ENCODE peak calls at places on chromosome 19, in four cellular contexts. One of them, this sample, is unnamed.
A peak's percentile ranks its signal among the peaks of the same experiment; 100 is the strongest.

GRCh38 chr19:7618366-7618765 is 11.0 kb downstream of the XAB2 start:
- DNase-seq in pancreas: peak; percentile 76
- DNase-seq in astrocyte of the hippocampus: no peak
- DNase-seq in Right ventricle myocardium superior: no peak
- DNase-seq in this sample: no peak

GRCh38 chr19:50861025-50861424 is 6.3 kb downstream of the KLK3 start:
- DNase-seq in Right ventricle myocardium superior: no peak
- DNase-seq in astrocyte of the hippocampus: no peak
- DNase-seq in pancreas: no peak
- DNase-seq in this sample: no peak

GRCh38 chr19:17294051-17294891 is 9.0 kb downstream of the ABHD8 start:
- DNase-seq in Right ventricle myocardium superior: peak; percentile 58
- DNase-seq in pancreas: peak; percentile 61
- DNase-seq in astrocyte of the hippocampus: peak; percentile 29
- DNase-seq in this sample: no peak

GRCh38 chr19:56732974-56733373 is 61.4 kb upstream of the ZNF835 start:
- DNase-seq in pancreas: no peak
- DNase-seq in Right ventricle myocardium superior: no peak
- DNase-seq in astrocyte of the hippocampus: peak; percentile 10
- DNase-seq in this sample: no peak

GRCh38 chr19:19176950-19177349 is 6.9 kb upstream of the MEF2B start:
- DNase-seq in astrocyte of the hippocampus: no peak
- DNase-seq in Right ventricle myocardium superior: no peak
- DNase-seq in pancreas: no peak
- DNase-seq in this sample: no peak

GRCh38 chr19:34681478-34681877 is 4.0 kb downstream of the ZNF302 start:
- DNase-seq in pancreas: no peak
- DNase-seq in astrocyte of the hippocampus: no peak
- DNase-seq in Right ventricle myocardium superior: no peak
- DNase-seq in this sample: no peak

GRCh38 chr19:44585371-44586141 is 27.8 kb upstream of the IGSF23 start:
- DNase-seq in pancreas: no peak
- DNase-seq in astrocyte of the hippocampus: peak; percentile 35
- DNase-seq in Right ventricle myocardium superior: no peak
- DNase-seq in this sample: peak; percentile 22

GRCh38 chr19:16366433-16367268 is 42.0 kb downstream of the KLF2 start:
- DNase-seq in Right ventricle myocardium superior: peak; percentile 32
- DNase-seq in astrocyte of the hippocampus: no peak
- DNase-seq in pancreas: no peak
- DNase-seq in this sample: no peak

GRCh38 chr19:51311388-51312257 is at the start of gene IGLON5:
- DNase-seq in pancreas: no peak
- DNase-seq in astrocyte of the hippocampus: no peak
- DNase-seq in Right ventricle myocardium superior: no peak
- DNase-seq in this sample: no peak

GRCh38 chr19:3610745-3611717 is 4.4 kb upstream of the TBXA2R start:
- DNase-seq in astrocyte of the hippocampus: no peak
- DNase-seq in pancreas: no peak
- DNase-seq in Right ventricle myocardium superior: no peak
- DNase-seq in this sample: no peak

GRCh38 chr19:44943801-44944249 is 1.8 kb downstream of the APOC4 start:
- DNase-seq in astrocyte of the hippocampus: no peak
- DNase-seq in Right ventricle myocardium superior: peak; percentile 66
- DNase-seq in pancreas: no peak
- DNase-seq in this sample: no peak

GRCh38 chr19:2777952-2778683 is 5.0 kb downstream of the SGTA start:
- DNase-seq in Right ventricle myocardium superior: no peak
- DNase-seq in pancreas: no peak
- DNase-seq in astrocyte of the hippocampus: no peak
- DNase-seq in this sample: peak; percentile 51

GRCh38 chr19:23790641-23791488 is 32.2 kb upstream of the ZNF681 start:
- DNase-seq in astrocyte of the hippocampus: no peak
- DNase-seq in Right ventricle myocardium superior: no peak
- DNase-seq in pancreas: no peak
- DNase-seq in this sample: no peak

GRCh38 chr19:6402834-6403608 is 10.1 kb upstream of the GTF2F1 start:
- DNase-seq in astrocyte of the hippocampus: peak; percentile 82
- DNase-seq in pancreas: no peak
- DNase-seq in Right ventricle myocardium superior: no peak
- DNase-seq in this sample: peak; percentile 6

GRCh38 chr19:42140125-42140754 is 8.0 kb upstream of the POU2F2 start:
- DNase-seq in astrocyte of the hippocampus: peak; percentile 90
- DNase-seq in Right ventricle myocardium superior: peak; percentile 74
- DNase-seq in pancreas: peak; percentile 77
- DNase-seq in this sample: peak; percentile 77

GRCh38 chr19:16222806-16223205 is 25.1 kb downstream of the AP1M1 start:
- DNase-seq in Right ventricle myocardium superior: no peak
- DNase-seq in astrocyte of the hippocampus: no peak
- DNase-seq in pancreas: no peak
- DNase-seq in this sample: peak; percentile 37

This sample was measured in myocyte.